ENCODE peak calls at places on chromosomes 1 and 21, in seven cellular contexts. K, M, Q, S, Y, D and V are unnamed samples.
A peak's percentile ranks its signal among the peaks of the same experiment; 100 is the strongest.

GRCh38 chr1:61193808-61194207 is 111.4 kb downstream of the NFIA start:
- DNase-seq in K (no peak), M (no peak), Q (no peak), S (no peak), Y (no peak), D (no peak), V (no peak)

GRCh38 chr1:68401506-68401905 is 48.2 kb downstream of the RPE65 start:
- DNase-seq in K (no peak), M (no peak), Q (no peak), S (no peak), Y (no peak), D (no peak), V (no peak)

GRCh38 chr1:227942021-227942715 is 5.6 kb downstream of the WNT9A start:
- DNase-seq in K (no peak), M (no peak), Q (peak; percentile 23), S (peak; percentile 25), Y (no peak), D (no peak), V (peak; percentile 17)

GRCh38 chr1:103514920-103515503 is 10.5 kb upstream of the RNPC3 start:
- DNase-seq in K (peak; percentile 35), M (peak; percentile 17), Q (no peak), S (no peak), Y (no peak), D (peak; percentile 35), V (peak; percentile 17)

GRCh38 chr1:196090226-196090625 is 518.0 kb downstream of the KCNT2 start:
- DNase-seq in K (no peak), M (no peak), Q (no peak), S (no peak), Y (no peak), D (no peak), V (no peak)

GRCh38 chr1:220410681-220411080 is 117.3 kb upstream of the MARK1 start:
- DNase-seq in K (no peak), M (no peak), Q (no peak), S (no peak), Y (no peak), D (no peak), V (no peak)

GRCh38 chr1:168939947-168940223 is 166.6 kb upstream of the ATP1B1 start:
- DNase-seq in K (no peak), M (no peak), Q (no peak), S (no peak), Y (no peak), D (no peak), V (no peak)

GRCh38 chr1:9371391-9371935 is 78.8 kb downstream of the SPSB1 start:
- DNase-seq in K (no peak), M (peak; percentile 48), Q (peak; percentile 38), S (peak; percentile 79), Y (no peak), D (no peak), V (peak; percentile 81)

GRCh38 chr1:228061411-228062084 is 21.0 kb upstream of the ARF1 start:
- DNase-seq in K (no peak), M (no peak), Q (peak; percentile 14), S (no peak), Y (no peak), D (no peak), V (no peak)

DNA sequence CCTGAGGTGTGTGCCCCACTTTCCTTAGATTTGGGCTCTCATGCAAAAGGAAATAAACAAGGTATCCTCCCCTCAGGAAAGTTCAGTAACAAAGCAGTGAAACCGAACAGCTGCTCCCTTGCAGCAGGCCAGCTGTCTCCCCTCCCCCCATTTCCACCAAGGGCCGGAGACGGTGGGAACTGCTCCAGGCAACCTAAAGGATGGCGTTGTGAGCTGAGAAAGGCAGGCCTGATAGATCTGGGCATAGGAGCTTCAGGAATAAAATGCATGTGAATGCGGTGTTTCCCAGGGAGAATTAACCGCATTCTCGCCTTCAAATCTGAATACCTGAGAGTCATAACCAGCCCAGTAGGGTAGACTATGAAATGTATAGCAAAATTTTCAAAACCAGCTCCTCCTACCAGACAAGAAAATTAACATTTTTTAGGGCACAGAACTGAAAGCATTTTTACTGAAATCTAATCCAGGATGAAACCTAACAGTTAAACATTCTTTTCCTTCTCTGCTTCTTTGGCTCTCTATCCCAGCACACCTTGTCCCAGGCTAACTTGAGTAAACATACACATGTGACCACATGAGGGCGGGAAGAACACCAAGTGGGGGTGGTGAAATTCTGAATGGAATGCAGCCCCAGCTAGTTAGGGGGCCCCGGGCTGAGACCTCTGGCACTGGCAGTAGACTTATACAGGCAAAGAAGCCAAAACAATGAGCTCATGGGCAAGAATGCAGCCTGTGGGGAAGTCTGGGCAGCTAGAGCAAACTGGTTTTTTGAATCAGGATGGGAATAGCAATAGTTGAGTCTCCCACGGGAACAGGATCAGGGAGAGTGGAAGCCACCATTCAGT is 11.5 kb downstream of the MCL1 start:
- DNase-seq in K (no peak), M (peak; percentile 94), Q (peak; percentile 93), S (peak; percentile 92), Y (no peak), D (no peak), V (peak; percentile 90)
- TF ChIP-seq POLR2A in K (no peak), M (peak; percentile 59), Q (no peak), S (no peak), Y (peak; percentile 17), D (peak; percentile 25), V (no peak)

GRCh38 chr1:167450843-167451242 is 67.5 kb downstream of the CD247 start:
- DNase-seq in K (no peak), M (no peak), Q (no peak), S (no peak), Y (no peak), D (no peak), V (no peak)

GRCh38 chr1:167442854-167443565 is 75.3 kb downstream of the CD247 start:
- DNase-seq in K (no peak), M (no peak), Q (no peak), S (no peak), Y (no peak), D (no peak), V (no peak)

GRCh38 chr1:167446946-167447345 is 71.4 kb downstream of the CD247 start:
- DNase-seq in K (no peak), M (no peak), Q (no peak), S (no peak), Y (no peak), D (no peak), V (no peak)

GRCh38 chr1:167443757-167444156 is 74.6 kb downstream of the CD247 start:
- DNase-seq in K (no peak), M (no peak), Q (no peak), S (no peak), Y (no peak), D (no peak), V (no peak)

DNA sequence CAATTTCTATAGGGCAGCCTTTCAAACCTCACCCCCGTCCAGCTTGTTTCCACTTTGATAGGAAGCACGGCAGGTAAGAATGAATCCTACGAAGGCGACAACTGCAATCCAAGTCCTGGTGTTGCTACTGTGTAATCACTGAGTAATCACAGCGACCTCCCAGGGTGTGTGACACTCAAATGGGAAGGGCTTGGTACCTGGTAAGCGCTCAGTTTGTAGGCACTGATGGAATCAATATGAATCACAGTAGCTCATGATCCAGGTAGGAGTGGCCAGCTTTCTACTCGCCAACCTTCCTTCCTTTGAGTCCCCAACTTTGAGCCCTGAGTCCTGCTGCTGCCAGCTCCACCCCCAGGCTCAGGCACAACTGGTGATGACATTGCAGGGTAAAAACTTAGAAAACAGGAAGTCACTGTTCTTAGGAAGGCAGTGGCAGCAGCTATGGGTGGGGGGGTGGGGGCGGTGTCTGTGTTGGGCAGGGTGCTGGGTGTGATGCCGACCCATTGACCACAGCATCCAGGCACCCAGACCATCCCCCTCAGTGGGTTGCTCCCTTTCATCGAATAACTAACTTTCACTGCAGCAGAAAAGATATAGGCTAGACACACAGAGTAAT is 70.7 kb downstream of the CD247 start:
- DNase-seq in K (peak; percentile 77), M (no peak), Q (peak; percentile 64), S (no peak), Y (no peak), D (no peak), V (no peak)
- TF ChIP-seq POLR2A in K (no peak), M (no peak), Q (no peak), S (no peak), Y (no peak), D (no peak), V (no peak)

DNA sequence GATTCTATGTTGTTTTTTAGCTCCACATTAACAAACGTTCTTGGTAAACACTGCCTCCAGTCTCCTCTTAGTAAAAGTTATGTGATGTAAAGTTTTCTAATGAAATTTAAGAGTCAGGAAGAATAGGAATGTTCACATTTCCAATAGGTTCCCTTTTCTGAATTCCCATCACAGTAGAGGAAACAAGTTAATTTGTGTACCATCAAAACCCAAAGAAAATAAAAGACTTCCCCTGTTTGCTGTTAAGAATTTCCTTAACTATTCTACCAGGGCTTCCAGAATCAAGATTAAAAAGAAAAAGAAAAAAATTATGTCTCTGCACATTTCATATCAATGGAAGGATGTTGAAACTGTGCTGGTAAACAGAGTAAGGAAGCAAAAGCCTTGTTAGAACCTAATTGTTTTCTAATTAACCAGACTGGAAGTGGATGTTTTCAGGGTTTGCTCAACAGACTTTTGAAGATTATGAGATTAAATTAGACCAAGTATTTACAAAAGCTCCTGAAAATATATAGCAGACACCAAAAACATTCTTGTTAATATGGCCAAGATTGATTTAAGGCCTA is 43.4 kb upstream of the PALMD start:
- DNase-seq in K (no peak), M (no peak), Q (no peak), S (no peak), Y (no peak), D (no peak), V (no peak)
- TF ChIP-seq POLR2A in K (no peak), M (no peak), Q (no peak), S (no peak), Y (no peak), D (no peak), V (no peak)

GRCh38 chr1:38027201-38028104 is 14.9 kb downstream of the UTP11 start:
- DNase-seq in K (no peak), M (no peak), Q (no peak), S (no peak), Y (no peak), D (no peak), V (no peak)

GRCh38 chr1:38025664-38026063 is 13.1 kb downstream of the UTP11 start:
- DNase-seq in K (no peak), M (no peak), Q (no peak), S (no peak), Y (no peak), D (no peak), V (no peak)

GRCh38 chr1:38025233-38025632 is 12.7 kb downstream of the UTP11 start:
- DNase-seq in K (no peak), M (no peak), Q (no peak), S (no peak), Y (no peak), D (no peak), V (no peak)

GRCh38 chr1:38028105-38028591 is 15.6 kb downstream of the UTP11 start:
- DNase-seq in K (no peak), M (no peak), Q (no peak), S (no peak), Y (no peak), D (peak; percentile 95), V (no peak)

GRCh38 chr1:38026592-38027200 is 14.2 kb downstream of the UTP11 start:
- DNase-seq in K (no peak), M (no peak), Q (peak; percentile 55), S (no peak), Y (no peak), D (no peak), V (peak; percentile 74)
- TF ChIP-seq POLR2A in K (no peak), M (no peak), Q (no peak), S (no peak), Y (no peak), D (no peak), V (no peak)

GRCh38 chr21:31343680-31344480 is at the start of gene TIAM1:
- DNase-seq in K (no peak), M (peak; percentile 64), Q (peak; percentile 43), S (no peak), Y (no peak), D (no peak), V (peak; percentile 72)
- TF ChIP-seq POLR2A in K (no peak), M (peak; percentile 55), Q (no peak), S (no peak), Y (no peak), D (no peak), V (no peak)